ENCODE peak calls at places on chromosomes 16 and 17, in nine cellular contexts. W is GM04503; J is iris pigment epithelial cell; K is stimulated activated CD4-positive, alpha-beta T cell treated with anti-CD3 and anti-CD28 coated beads, Interleukin-2, amount 100 ng/mL, for 48 hours; C is testis; P is HFF-Myc; H is stimulated activated naive CD8-positive, alpha-beta T cell treated with anti-CD3 and anti-CD28 coated beads, Interleukin-15, Interleukin-2, amounts not matched to agents 100 U/mL and 50 U/mL, for 24 hours; X is neural crest cell; U is effector memory CD4-positive, alpha-beta T cell. D is an unnamed sample.

GRCh38 chr16:57167951-57168350 is 17.9 kb downstream of the PSME3IP1 start:
- DNase-seq in H (no peak), C (no peak), P (peak; percentile 50), J (peak; percentile 83), K (no peak), U (no peak), X (no peak), W (no peak), D (peak; percentile 31)

GRCh38 chr16:7055443-7055842 is 277.2 kb upstream of the RBFOX1 start:
- DNase-seq in U (no peak), W (no peak), K (no peak), P (no peak), C (peak; percentile 34), J (no peak), H (no peak), X (no peak), D (no peak)

GRCh38 chr17:47797797-47798196 is 23.8 kb downstream of the OSBPL7 start:
- DNase-seq in K (no peak), W (no peak), P (no peak), C (no peak), H (no peak), U (no peak), J (peak; percentile 12), X (no peak), D (no peak)

GRCh38 chr16:82368041-82368440 is 198.0 kb upstream of the MPHOSPH6 start:
- DNase-seq in H (no peak), K (no peak), P (no peak), X (no peak), J (peak; percentile 45), U (no peak), W (peak; percentile 3), C (peak; percentile 73), D (peak; percentile 53)

GRCh38 chr17:66511125-66511524 is 208.7 kb downstream of the PRKCA start:
- DNase-seq in K (no peak), W (no peak), H (no peak), J (peak; percentile 23), U (no peak), P (no peak), C (no peak), X (no peak), D (no peak)

GRCh38 chr17:73787721-73788051 is 143.4 kb upstream of the SDK2 start:
- DNase-seq in J (no peak), H (no peak), U (no peak), X (no peak), W (no peak), C (no peak), K (no peak), P (no peak), D (no peak)

GRCh38 chr16:66380421-66380820 is 13.9 kb downstream of the CDH5 start:
- DNase-seq in C (no peak), W (no peak), J (no peak), U (no peak), K (no peak), H (no peak), X (no peak), P (no peak), D (no peak)

GRCh38 chr16:15760129-15760528 is 96.7 kb downstream of the MYH11 start:
- DNase-seq in P (no peak), J (no peak), H (no peak), W (no peak), C (no peak), U (no peak), X (no peak), K (no peak), D (no peak)

GRCh38 chr17:29279397-29280070 is 14.4 kb downstream of the NUFIP2 start:
- DNase-seq in C (no peak), P (no peak), X (no peak), U (no peak), W (no peak), J (no peak), H (no peak), K (no peak), D (no peak)

GRCh38 chr17:55286681-55287589 is 22.2 kb downstream of the HLF start:
- DNase-seq in W (no peak), H (no peak), K (no peak), J (peak; percentile 75), U (no peak), P (no peak), C (no peak), X (no peak), D (peak; percentile 59)

GRCh38 chr17:19759934-19760530 is 11.9 kb upstream of the ALDH3A1 start:
- DNase-seq in W (no peak), P (no peak), U (no peak), J (no peak), H (no peak), X (no peak), K (no peak), C (no peak), D (no peak)

GRCh38 chr17:82449136-82449882 is 1.2 kb downstream of the CYBC1 start:
- DNase-seq in H (peak; percentile 74), K (peak; percentile 37), C (peak; percentile 54), W (no peak), J (no peak), P (no peak), X (no peak), U (peak; percentile 75), D (no peak)

GRCh38 chr17:40564883-40565744 is at the start of gene CCR7:
- DNase-seq in H (peak; percentile 89), K (no peak), U (peak; percentile 86), C (no peak), J (no peak), X (no peak), P (no peak), W (no peak), D (no peak)

GRCh38 chr16:69326172-69326873 is 4.1 kb downstream of the PDF start:
- DNase-seq in C (no peak), P (no peak), W (no peak), K (no peak), U (no peak), H (peak; percentile 2), X (no peak), J (no peak), D (peak; percentile 83)

GRCh38 chr17:40317345-40317873 is 8.4 kb downstream of the RARA start:
- DNase-seq in P (no peak), U (no peak), J (peak; percentile 75), W (no peak), K (no peak), X (peak; percentile 61), C (no peak), H (peak; percentile 61), D (peak; percentile 81)

GRCh38 chr16:56662357-56663354 is 4.9 kb downstream of the MT1F start:
- DNase-seq in X (no peak), H (peak; percentile 45), C (no peak), U (no peak), P (no peak), J (no peak), K (no peak), W (no peak), D (no peak)

GRCh38 chr16:48526058-48526957 is 83.7 kb downstream of the N4BP1 start:
- DNase-seq in C (no peak), W (no peak), J (peak; percentile 22), H (peak; percentile 30), P (no peak), X (no peak), U (no peak), K (no peak), D (peak; percentile 74)

GRCh38 chr16:81755915-81756644 is 23.0 kb upstream of the PLCG2 start:
- DNase-seq in J (peak; percentile 27), X (no peak), C (no peak), H (no peak), W (no peak), K (no peak), P (no peak), U (no peak), D (no peak)

GRCh38 chr17:19238167-19238505 is 970 bp downstream of the EPN2 start:
- DNase-seq in J (no peak), C (peak; percentile 32), U (no peak), P (no peak), H (peak; percentile 16), K (no peak), X (no peak), W (no peak), D (peak; percentile 34)

GRCh38 chr17:79152636-79153035 is 78.0 kb downstream of the ENGASE start:
- DNase-seq in K (no peak), H (no peak), J (no peak), P (no peak), U (no peak), C (no peak), X (no peak), W (no peak), D (no peak)

GRCh38 chr16:85800321-85800669 is 800 bp downstream of the COX4I1 start:
- DNase-seq in H (peak; percentile 25), J (no peak), K (no peak), C (no peak), P (no peak), W (no peak), X (no peak), U (no peak), D (no peak)

GRCh38 chr16:56910654-56911539 is 21.0 kb upstream of the HERPUD1 start:
- DNase-seq in H (peak; percentile 27), K (no peak), P (no peak), J (peak; percentile 81), C (peak; percentile 25), W (peak; percentile 64), X (no peak), U (no peak), D (no peak)

GRCh38 chr17:59853168-59853918 is 39.4 kb downstream of the TUBD1 start:
- DNase-seq in C (no peak), K (no peak), H (peak; percentile 46), X (peak; percentile 11), U (peak; percentile 49), W (peak; percentile 72), J (peak; percentile 97), P (no peak), D (peak; percentile 61)

GRCh38 chr16:27520982-27521673 is 28.6 kb downstream of the GTF3C1 start:
- DNase-seq in X (no peak), C (no peak), U (no peak), P (no peak), K (no peak), J (peak; percentile 55), W (no peak), H (no peak), D (no peak)

GRCh38 chr17:58920773-58921172 is 165.1 kb downstream of the PPM1E start:
- DNase-seq in W (no peak), P (no peak), K (no peak), H (no peak), U (no peak), X (no peak), C (no peak), J (no peak), D (no peak)

GRCh38 chr16:3761375-3762079 is 44.2 kb upstream of the TRAP1 start:
- DNase-seq in C (peak; percentile 8), U (no peak), P (no peak), W (no peak), X (no peak), J (no peak), K (no peak), H (no peak), D (no peak)

GRCh38 chr17:33292981-33293867 is at the start of gene ASIC2:
- DNase-seq in C (peak; percentile 73), X (peak; percentile 8), P (no peak), K (no peak), J (peak; percentile 11), H (peak; percentile 5), W (no peak), U (no peak), D (no peak)

GRCh38 chr17:49407981-49408501 is 6.6 kb downstream of the PHB1 start:
- DNase-seq in U (peak; percentile 64), K (peak; percentile 86), H (peak; percentile 87), J (peak; percentile 41), P (no peak), C (peak; percentile 83), W (no peak), X (peak; percentile 87), D (peak; percentile 92)

GRCh38 chr17:6092182-6092922 is 22.2 kb downstream of the WSCD1 start:
- DNase-seq in X (no peak), C (no peak), K (no peak), W (no peak), J (no peak), U (no peak), P (no peak), H (no peak), D (no peak)

GRCh38 chr16:87387942-87388817 is 4.0 kb upstream of the MAP1LC3B start:
- DNase-seq in P (peak; percentile 96), K (peak; percentile 75), W (peak; percentile 100), X (peak; percentile 69), H (peak; percentile 82), C (peak; percentile 97), J (peak; percentile 100), U (peak; percentile 87), D (peak; percentile 97)

GRCh38 chr16:57308041-57308440 is 23.6 kb upstream of the PLLP start:
- DNase-seq in H (no peak), C (no peak), X (no peak), J (no peak), W (no peak), U (no peak), P (no peak), K (no peak), D (no peak)